ENCODE peak calls at places on chromosomes 7 and 10, in ten cellular contexts. X, J, L, R, Z, B, U, C, W and N are unnamed samples.
A peak's percentile ranks its signal among the peaks of the same experiment; 100 is the strongest.

GRCh38 chr10:21487416-21488180 is 37.9 kb downstream of the SKIDA1 start:
- DNase-seq in W (no peak), Z (no peak), B (no peak), X (no peak), U (no peak), J (no peak), L (no peak), R (no peak), C (no peak), N (no peak)

GRCh38 chr7:32518534-32519140 is 23.3 kb downstream of the AVL9 start:
- DNase-seq in U (no peak), C (no peak), W (no peak), L (no peak), R (no peak), B (no peak), Z (no peak), X (no peak), J (no peak), N (no peak)

GRCh38 chr7:39428221-39428620 is 138.0 kb upstream of the YAE1 start:
- DNase-seq in C (no peak), X (no peak), R (no peak), J (no peak), B (no peak), W (no peak), L (no peak), U (no peak), Z (no peak), N (no peak)

GRCh38 chr7:22179442-22179879 is 177.5 kb downstream of the RAPGEF5 start:
- DNase-seq in X (no peak), B (no peak), C (no peak), Z (no peak), L (no peak), U (no peak), W (no peak), J (no peak), R (no peak), N (no peak)

GRCh38 chr7:3862774-3863173 is 561.7 kb downstream of the SDK1 start:
- DNase-seq in Z (no peak), L (no peak), B (no peak), U (no peak), X (no peak), W (no peak), R (no peak), C (no peak), J (no peak), N (no peak)

GRCh38 chr10:113681533-113682470 is 2.1 kb downstream of the CASP7 start:
- DNase-seq in C (no peak), R (no peak), J (no peak), U (no peak), X (peak; percentile 2), L (no peak), W (peak; percentile 7), B (no peak), Z (no peak), N (no peak)

GRCh38 chr7:128841961-128842673 is 11.9 kb downstream of the FLNC start:
- DNase-seq in L (peak; percentile 63), B (no peak), Z (peak; percentile 97), W (peak; percentile 53), C (no peak), U (peak; percentile 64), R (peak; percentile 59), J (no peak), X (no peak), N (no peak)

GRCh38 chr10:593901-594457 is 95.5 kb downstream of the DIP2C start:
- DNase-seq in L (no peak), Z (peak; percentile 58), B (no peak), U (no peak), X (no peak), C (peak; percentile 70), R (no peak), W (no peak), J (no peak), N (no peak)

GRCh38 chr10:119341236-119342016 is 134.1 kb downstream of the GRK5 start:
- DNase-seq in C (peak; percentile 86), L (no peak), W (peak; percentile 29), B (no peak), J (no peak), X (no peak), R (peak; percentile 51), U (peak; percentile 40), Z (peak; percentile 95), N (no peak)

GRCh38 chr7:74040791-74041520 is 13.0 kb downstream of the ELN start:
- DNase-seq in Z (peak; percentile 66), U (no peak), C (no peak), W (no peak), J (no peak), L (no peak), X (no peak), B (no peak), R (no peak), N (no peak)

GRCh38 chr7:80766724-80767123 is 128.3 kb downstream of the CD36 start:
- DNase-seq in X (no peak), R (no peak), B (no peak), U (no peak), Z (no peak), L (no peak), W (no peak), C (no peak), J (no peak), N (no peak)

GRCh38 chr7:81515009-81515408 is 254.8 kb downstream of the HGF start:
- DNase-seq in R (no peak), B (no peak), C (no peak), U (no peak), J (peak; percentile 84), Z (peak; percentile 45), W (no peak), L (no peak), X (no peak), N (no peak)